ENCODE peak calls at places on chromosomes 16 and 17, in eight cellular contexts. T, L, M, U, W, P, Y and S are unnamed samples.

GRCh38 chr17:34220776-34221390 is 34.2 kb upstream of the CCL2 start:
- DNase-seq in T (no peak), L (no peak), M (no peak), U (no peak), W (no peak), P (no peak), Y (no peak), S (no peak)

GRCh38 chr16:30934827-30935557 is 11.6 kb downstream of the FBXL19 start:
- DNase-seq in T (peak; percentile 81), L (no peak), M (peak; percentile 55), U (peak; percentile 37), W (peak; percentile 62), P (no peak), Y (no peak), S (no peak)

GRCh38 chr16:81005644-81006471 is 827 bp downstream of the CMC2 start:
- DNase-seq in T (no peak), L (no peak), M (peak; percentile 23), U (no peak), W (peak; percentile 12), P (no peak), Y (peak; percentile 27), S (no peak)

GRCh38 chr17:67833134-67833533 is 7.8 kb downstream of the BPTF start:
- DNase-seq in T (no peak), L (no peak), M (no peak), U (no peak), W (no peak), P (no peak), Y (no peak), S (peak; percentile 6)

GRCh38 chr17:80477647-80478478 is 1.5 kb upstream of the NPTX1 start:
- DNase-seq in T (peak; percentile 67), L (no peak), M (peak; percentile 59), U (no peak), W (peak; percentile 68), P (no peak), Y (no peak), S (no peak)

GRCh38 chr17:74923538-74924249 is 379 bp upstream of the OTOP2 start:
- DNase-seq in T (peak; percentile 82), L (no peak), M (peak; percentile 27), U (peak; percentile 81), W (peak; percentile 60), P (no peak), Y (no peak), S (peak; percentile 90)

GRCh38 chr17:10177921-10178788 is 20.3 kb downstream of the GAS7 start:
- DNase-seq in T (no peak), L (no peak), M (peak; percentile 83), U (no peak), W (peak; percentile 48), P (no peak), Y (no peak), S (peak; percentile 85)

GRCh38 chr16:88315543-88316105 is 67.1 kb upstream of the ZNF469 start:
- DNase-seq in T (peak; percentile 26), L (no peak), M (peak; percentile 77), U (peak; percentile 38), W (no peak), P (no peak), Y (no peak), S (no peak)

GRCh38 chr17:59762022-59762825 is 54.8 kb downstream of the VMP1 start:
- DNase-seq in T (no peak), L (no peak), M (peak; percentile 89), U (no peak), W (no peak), P (no peak), Y (no peak), S (no peak)

GRCh38 chr17:17001874-17002520 is 30.1 kb upstream of the TNFRSF13B start:
- DNase-seq in T (peak; percentile 82), L (peak; percentile 10), M (peak; percentile 42), U (peak; percentile 90), W (peak; percentile 85), P (no peak), Y (no peak), S (peak; percentile 91)

GRCh38 chr16:88991813-88992350 is 14.9 kb upstream of the CBFA2T3 start:
- DNase-seq in T (no peak), L (no peak), M (no peak), U (no peak), W (no peak), P (no peak), Y (no peak), S (no peak)

GRCh38 chr16:72856797-72857196 is 191.1 kb downstream of the ZFHX3 start:
- DNase-seq in T (peak; percentile 33), L (no peak), M (no peak), U (no peak), W (peak; percentile 41), P (no peak), Y (no peak), S (no peak)

GRCh38 chr16:88013766-88014165 is 62.5 kb downstream of the BANP start:
- DNase-seq in T (no peak), L (no peak), M (no peak), U (peak; percentile 29), W (no peak), P (no peak), Y (no peak), S (no peak)

GRCh38 chr17:17818088-17818526 is 18.7 kb downstream of the SREBF1 start:
- DNase-seq in T (no peak), L (no peak), M (peak; percentile 29), U (no peak), W (no peak), P (no peak), Y (no peak), S (no peak)

GRCh38 chr16:21593530-21594289 is 5.7 kb upstream of the METTL9 start:
- DNase-seq in T (no peak), L (no peak), M (no peak), U (no peak), W (no peak), P (no peak), Y (no peak), S (no peak)

GRCh38 chr17:66397486-66397885 is 95.1 kb downstream of the PRKCA start:
- DNase-seq in T (no peak), L (no peak), M (no peak), U (no peak), W (no peak), P (no peak), Y (no peak), S (no peak)

GRCh38 chr17:66395961-66396360 is 93.5 kb downstream of the PRKCA start:
- DNase-seq in T (no peak), L (no peak), M (no peak), U (no peak), W (no peak), P (no peak), Y (no peak), S (no peak)

GRCh38 chr17:66399441-66399840 is 97.0 kb downstream of the PRKCA start:
- DNase-seq in T (no peak), L (no peak), M (no peak), U (no peak), W (no peak), P (no peak), Y (no peak), S (no peak)

GRCh38 chr17:66398617-66399016 is 96.2 kb downstream of the PRKCA start:
- DNase-seq in T (no peak), L (no peak), M (no peak), U (no peak), W (no peak), P (no peak), Y (no peak), S (no peak)

GRCh38 chr17:66398059-66398458 is 95.6 kb downstream of the PRKCA start:
- DNase-seq in T (no peak), L (no peak), M (no peak), U (no peak), W (no peak), P (no peak), Y (no peak), S (no peak)
- TF ChIP-seq CTCF in T (no peak), L (no peak), M (no peak), U (no peak), W (no peak), P (no peak), Y (no peak), S (no peak)

DNA sequence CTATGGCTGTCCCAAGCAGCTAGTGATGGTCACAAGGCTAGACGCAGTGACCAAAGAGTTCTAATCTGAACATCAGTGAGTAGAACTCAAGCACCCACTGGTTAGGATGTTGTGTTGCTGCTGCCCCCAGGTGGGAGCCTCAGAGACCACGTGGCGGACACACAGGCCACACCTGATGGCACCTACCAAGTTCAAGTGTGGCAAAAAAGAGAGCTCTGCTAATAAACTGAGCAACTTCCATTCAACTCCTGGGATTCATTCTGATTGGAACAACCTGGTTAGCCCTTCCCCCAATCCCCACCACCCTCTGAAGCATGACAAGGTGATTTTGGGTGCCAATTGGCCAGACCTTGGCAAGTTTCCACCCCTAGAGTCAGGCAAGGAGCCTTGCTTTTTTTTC is 3.5 kb upstream of the LCMT1 start:
- DNase-seq in T (no peak), L (no peak), M (no peak), U (no peak), W (peak; percentile 31), P (no peak), Y (no peak), S (no peak)
- TF ChIP-seq CTCF in T (no peak), L (peak; percentile 1), M (no peak), U (no peak), W (peak; percentile 30), P (no peak), Y (no peak), S (no peak)

DNA sequence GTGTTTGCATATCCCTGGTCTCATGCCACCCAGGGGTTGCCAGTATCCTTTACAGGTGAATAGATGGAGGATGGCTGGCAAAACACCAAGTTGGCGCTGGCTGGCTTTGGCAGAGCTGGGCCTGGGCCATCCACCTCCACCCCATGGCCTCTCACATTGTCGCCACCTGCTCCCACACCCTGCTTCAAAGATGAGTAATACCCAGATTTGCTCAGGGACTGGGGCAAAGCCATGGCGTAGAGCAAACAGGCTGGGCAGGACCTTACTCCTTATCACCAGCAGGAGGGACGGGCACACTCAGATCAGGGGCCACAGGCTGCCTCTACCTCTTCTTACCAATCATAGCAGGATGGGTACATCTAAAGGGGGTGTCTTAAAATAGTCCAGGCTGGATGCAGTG is 24.3 kb downstream of the PLA2G10 start:
- DNase-seq in T (no peak), L (no peak), M (no peak), U (peak; percentile 91), W (no peak), P (no peak), Y (no peak), S (no peak)
- TF ChIP-seq CTCF in T (no peak), L (peak; percentile 6), M (no peak), U (no peak), W (no peak), P (no peak), Y (no peak), S (no peak)

GRCh38 chr17:11997147-11997971 is at the start of gene ZNF18:
- DNase-seq in T (peak; percentile 96), L (peak; percentile 78), M (peak; percentile 90), U (peak; percentile 98), W (peak; percentile 96), P (peak; percentile 96), Y (peak; percentile 70), S (peak; percentile 98)
- TF ChIP-seq CTCF in T (no peak), L (no peak), M (peak; percentile 3), U (no peak), W (no peak), P (no peak), Y (no peak), S (no peak)

DNA sequence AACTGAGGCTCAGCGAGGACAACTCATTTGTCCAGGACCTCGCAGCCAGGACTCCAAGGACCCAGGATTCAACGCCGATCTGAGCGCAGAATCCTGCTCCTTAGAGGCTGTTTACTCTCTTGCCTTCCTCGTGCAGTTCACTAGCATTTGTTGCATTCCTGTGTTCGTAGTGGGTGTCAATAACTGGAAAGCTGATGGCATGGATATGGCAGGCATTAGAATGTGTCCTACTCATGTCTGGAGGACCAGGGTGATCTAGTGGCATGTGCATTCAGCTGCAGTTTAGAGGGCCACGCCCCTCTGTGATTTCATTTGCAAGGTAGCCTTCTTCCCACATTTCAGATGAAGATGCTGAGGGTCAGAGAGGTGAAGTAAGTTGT is 510 bp downstream of the CRISPLD2 start:
- DNase-seq in T (no peak), L (no peak), M (no peak), U (no peak), W (peak; percentile 27), P (no peak), Y (no peak), S (no peak)
- TF ChIP-seq CTCF in T (no peak), L (no peak), M (no peak), U (no peak), W (no peak), P (no peak), Y (no peak), S (no peak)